ENCODE peak calls at places on chromosomes 1 and 21, in six cellular contexts. S is HEK293T, K is hypothalamus, X is frontal cortex, B is sciatic nerve, L is ELR. E is an unnamed sample.

GRCh38 chr1:74549351-74549750 is 36.9 kb upstream of the LRRC53 start:
- DNase-seq in S (no peak), L (no peak), K (no peak), B (no peak), X (no peak), E (no peak)

GRCh38 chr1:233075045-233075444 is 124.6 kb downstream of the NTPCR start:
- DNase-seq in X (no peak), L (peak; percentile 92), K (no peak), S (no peak), B (no peak), E (no peak)

GRCh38 chr1:17279001-17279830 is 28.8 kb upstream of the PADI4 start:
- DNase-seq in K (no peak), B (peak; percentile 42), X (no peak), S (no peak), L (no peak), E (no peak)

GRCh38 chr1:176517484-176517883 is 54.5 kb downstream of the PAPPA2 start:
- DNase-seq in S (no peak), L (peak; percentile 69), X (no peak), B (no peak), K (no peak), E (no peak)

GRCh38 chr1:232873931-232874330 is 68.7 kb downstream of the MAP10 start:
- DNase-seq in B (no peak), X (no peak), K (no peak), S (no peak), L (no peak), E (no peak)

GRCh38 chr1:234528073-234528865 is 49.3 kb upstream of the TARBP1 start:
- DNase-seq in L (no peak), S (no peak), K (peak; percentile 59), X (no peak), B (no peak), E (no peak)

GRCh38 chr1:63599799-63600198 is 6.6 kb downstream of the PGM1 start:
- DNase-seq in X (no peak), K (no peak), B (no peak), S (no peak), L (no peak), E (no peak)

GRCh38 chr1:35386954-35387353 is 118.4 kb downstream of the ZMYM4 start:
- DNase-seq in S (no peak), X (no peak), L (no peak), K (no peak), B (no peak), E (no peak)

GRCh38 chr1:159828916-159829634 is 2.4 kb downstream of the SLAMF8 start:
- DNase-seq in K (peak; percentile 21), L (peak; percentile 29), X (peak; percentile 36), S (peak; percentile 69), B (peak; percentile 74), E (peak; percentile 32)

GRCh38 chr1:235954306-235955283 is 87.9 kb upstream of the LYST start:
- DNase-seq in B (no peak), X (no peak), K (no peak), S (no peak), L (peak; percentile 33), E (no peak)

GRCh38 chr1:1929639-1930545 is 10.8 kb upstream of the TMEM52 start:
- DNase-seq in L (no peak), X (no peak), S (no peak), K (no peak), B (no peak), E (no peak)

GRCh38 chr21:26809745-26810144 is 35.5 kb downstream of the ADAMTS1 start:
- DNase-seq in K (no peak), L (no peak), B (no peak), X (no peak), S (no peak), E (no peak)

GRCh38 chr1:201288007-201288406 is 4.7 kb downstream of the PKP1 start:
- DNase-seq in K (no peak), B (no peak), S (no peak), L (no peak), X (no peak), E (no peak)

GRCh38 chr1:246332078-246332477 is 175.0 kb downstream of the SMYD3 start:
- DNase-seq in L (peak; percentile 38), X (no peak), S (no peak), B (no peak), K (no peak), E (no peak)

GRCh38 chr1:152759453-152760173 is 1.8 kb downstream of the KPRP start:
- DNase-seq in L (no peak), B (no peak), S (no peak), X (no peak), K (no peak), E (no peak)

GRCh38 chr1:161914595-161914994 is 109.1 kb downstream of the OLFML2B start:
- DNase-seq in K (no peak), X (no peak), B (no peak), S (no peak), L (no peak), E (no peak)

GRCh38 chr1:47558601-47559593 is 121.1 kb downstream of the FOXD2 start:
- DNase-seq in L (peak; percentile 17), K (no peak), S (peak; percentile 37), X (no peak), B (no peak), E (no peak)

GRCh38 chr1:218671573-218671972 is 326.4 kb downstream of the TGFB2 start:
- DNase-seq in X (no peak), B (no peak), S (no peak), K (no peak), L (no peak), E (no peak)

E was measured in tibial nerve.